ENCODE peak calls at places on chromosomes 2 and 18, in nine cellular contexts. F, Z, I, S, T, C, Y, M and L are unnamed samples.

GRCh38 chr2:676647-677055 is 555 bp downstream of the TMEM18 start:
- DNase-seq in I (peak; percentile 99), Z (peak; percentile 93), C (peak; percentile 100), S (peak; percentile 98), T (peak; percentile 96), F (peak; percentile 100), Y (peak; percentile 97), M (peak; percentile 98), L (peak; percentile 85)

GRCh38 chr2:148599112-148599991 is 45.2 kb upstream of the EPC2 start:
- DNase-seq in S (no peak), M (no peak), I (no peak), T (no peak), Z (no peak), Y (no peak), F (no peak), C (no peak), L (no peak)

GRCh38 chr2:41994177-41994576 is 53.6 kb upstream of the PKDCC start:
- DNase-seq in S (peak; percentile 19), C (no peak), Z (no peak), T (no peak), F (no peak), M (no peak), Y (peak; percentile 76), I (no peak), L (no peak)

GRCh38 chr18:58748899-58749595 is 77.8 kb downstream of the MALT1 start:
- DNase-seq in Z (no peak), S (no peak), T (no peak), M (no peak), F (no peak), I (no peak), Y (no peak), C (no peak), L (no peak)

GRCh38 chr18:34820360-34820759 is 110.3 kb downstream of the DTNA start:
- DNase-seq in S (no peak), F (no peak), T (no peak), Y (no peak), C (no peak), Z (no peak), M (no peak), I (no peak), L (no peak)

GRCh38 chr2:171587567-171587966 is 65.3 kb downstream of the CYBRD1 start:
- DNase-seq in I (no peak), Y (no peak), S (no peak), T (no peak), Z (no peak), C (no peak), M (no peak), F (no peak), L (no peak)

GRCh38 chr2:45302011-45302325 is 292.7 kb upstream of the SIX2 start:
- DNase-seq in I (no peak), Y (no peak), T (no peak), F (no peak), M (no peak), Z (no peak), S (no peak), C (no peak), L (no peak)

GRCh38 chr2:173602153-173602552 is 247.5 kb downstream of the CDCA7 start:
- DNase-seq in S (no peak), Y (no peak), I (no peak), Z (no peak), T (no peak), C (no peak), F (no peak), M (no peak), L (no peak)

GRCh38 chr2:173286153-173286809 is 68.4 kb upstream of the CDCA7 start:
- DNase-seq in M (no peak), S (no peak), I (no peak), F (no peak), T (no peak), Y (no peak), Z (no peak), C (no peak), L (no peak)

GRCh38 chr2:152761171-152761570 is 42.8 kb downstream of the ARL6IP6 start:
- DNase-seq in C (no peak), F (no peak), T (no peak), S (no peak), Z (no peak), I (no peak), M (no peak), Y (peak; percentile 68), L (no peak)

GRCh38 chr2:110718382-110718781 is 14.0 kb upstream of the ACOXL start:
- DNase-seq in C (no peak), F (no peak), Y (no peak), I (no peak), Z (no peak), S (no peak), M (no peak), T (no peak), L (no peak)
- H3K27me3 ChIP-seq in C (no peaks in the 10 kb centered on the region), F (no peaks in the 10 kb centered on the region), Y (peaks cover 19% of the 10 kb centered on the region), I (no peaks in the 10 kb centered on the region), Z (no peaks in the 10 kb centered on the region), S (no peaks in the 10 kb centered on the region), M (no peaks in the 10 kb centered on the region), T (no peaks in the 10 kb centered on the region), L (peaks cover 12% of the 10 kb centered on the region)

GRCh38 chr18:63344918-63345317 is 22.1 kb downstream of the KDSR start:
- DNase-seq in I (no peak), S (no peak), F (no peak), T (no peak), C (no peak), Y (no peak), M (no peak), Z (no peak), L (no peak)
- H3K36me3 ChIP-seq in I (no peaks in the 10 kb centered on the region), S (peaks cover 3% of the 10 kb centered on the region), F (peaks cover 83% of the 10 kb centered on the region), T (peaks cover 28% of the 10 kb centered on the region), C (no peaks in the 10 kb centered on the region), Y (peaks cover 12% of the 10 kb centered on the region), M (peaks cover 32% of the 10 kb centered on the region), Z (peaks cover 69% of the 10 kb centered on the region), L (peaks cover 13% of the 10 kb centered on the region)

GRCh38 chr2:231399853-231400667 is 4.5 kb downstream of the B3GNT7 start:
- DNase-seq in S (no peak), I (peak; percentile 89), T (no peak), Y (no peak), Z (no peak), C (peak; percentile 64), F (peak; percentile 70), M (peak; percentile 57), L (no peak)
- TF ChIP-seq CTCF in S (no peak), I (peak; percentile 8), T (no peak), Y (no peak), Z (peak; percentile 18), C (no peak), F (peak; percentile 11), M (peak; percentile 19), L (no peak)

GRCh38 chr18:75869197-75869596 is 441.7 kb upstream of the SMIM21 start:
- DNase-seq in F (no peak), Z (no peak), I (no peak), S (no peak), T (no peak), C (no peak), Y (peak; percentile 69), M (peak; percentile 74), L (no peak)
- H3K27me3 ChIP-seq in F (no peaks in the 10 kb centered on the region), Z (no peaks in the 10 kb centered on the region), I (no peaks in the 10 kb centered on the region), S (no peaks in the 10 kb centered on the region), T (no peaks in the 10 kb centered on the region), C (no peaks in the 10 kb centered on the region), Y (no peaks in the 10 kb centered on the region), M (no peaks in the 10 kb centered on the region), L (no peaks in the 10 kb centered on the region)

GRCh38 chr2:26778507-26778906 is 7.3 kb upstream of the CENPA start:
- DNase-seq in M (no peak), Y (peak; percentile 28), S (no peak), T (no peak), Z (no peak), I (peak; percentile 10), C (no peak), F (no peak), L (no peak)
- H3K36me3 ChIP-seq in M (peaks cover 8% of the 10 kb centered on the region), Y (peaks cover 39% of the 10 kb centered on the region), S (peaks cover 3% of the 10 kb centered on the region), T (peaks cover 48% of the 10 kb centered on the region), Z (peaks cover 67% of the 10 kb centered on the region), I (no peaks in the 10 kb centered on the region), C (no peaks in the 10 kb centered on the region), F (peaks cover 66% of the 10 kb centered on the region), L (peaks cover 48% of the 10 kb centered on the region)

DNA sequence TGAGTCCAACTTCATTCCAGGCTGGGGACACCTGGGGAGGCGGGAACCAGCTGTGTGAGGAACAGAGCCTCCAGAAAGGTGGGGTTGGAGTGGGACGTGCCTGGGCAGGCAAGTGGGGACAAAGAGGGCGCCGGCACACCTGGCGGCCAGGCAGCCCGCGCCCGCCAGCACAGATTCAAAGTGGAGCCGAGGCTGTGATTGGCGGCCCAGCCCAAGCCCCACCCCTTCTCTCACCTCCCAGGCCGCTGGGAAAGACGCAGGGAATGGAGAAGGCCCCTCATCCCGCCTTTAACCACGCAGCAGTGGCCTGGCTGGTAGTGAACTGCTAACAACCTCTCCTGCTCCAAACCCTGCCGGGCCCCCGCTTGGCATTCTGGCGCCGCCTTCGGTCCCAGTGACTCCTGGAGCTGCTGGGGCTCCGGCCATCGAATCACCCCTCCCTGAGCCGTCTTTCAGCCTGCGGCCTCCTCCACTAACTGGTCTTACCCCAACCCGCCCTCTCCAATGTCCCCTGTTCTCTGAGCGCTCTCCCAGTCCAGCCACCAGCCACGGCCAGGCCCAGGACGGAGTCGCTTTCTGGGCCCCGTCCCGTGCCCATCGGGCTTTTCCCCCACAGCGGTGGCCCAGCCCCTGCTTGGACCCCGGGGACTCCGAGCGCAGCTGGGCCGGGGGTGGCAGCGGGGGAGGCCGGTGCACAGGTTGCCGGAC is 27.9 kb upstream of the PTMA start:
- DNase-seq in C (no peak), M (no peak), S (no peak), Z (no peak), Y (no peak), I (no peak), F (no peak), T (no peak), L (no peak)
- TF ChIP-seq CTCF in C (no peak), M (no peak), S (no peak), Z (no peak), Y (no peak), I (no peak), F (no peak), T (no peak), L (no peak)

GRCh38 chr18:820591-821170 is 8.6 kb upstream of the YES1 start:
- DNase-seq in I (no peak), M (no peak), F (no peak), T (no peak), S (no peak), C (no peak), Z (no peak), Y (no peak), L (no peak)
- H3K27me3 ChIP-seq in I (no peaks in the 10 kb centered on the region), M (no peaks in the 10 kb centered on the region), F (no peaks in the 10 kb centered on the region), T (no peaks in the 10 kb centered on the region), S (peaks cover 6% of the 10 kb centered on the region), C (no peaks in the 10 kb centered on the region), Z (no peaks in the 10 kb centered on the region), Y (no peaks in the 10 kb centered on the region), L (no peaks in the 10 kb centered on the region)

GRCh38 chr2:239351687-239352086 is 49.1 kb downstream of the HDAC4 start:
- DNase-seq in Z (no peak), Y (no peak), F (no peak), M (no peak), S (no peak), I (no peak), C (no peak), T (no peak), L (no peak)
- H3K36me3 ChIP-seq in Z (no peaks in the 10 kb centered on the region), Y (peaks cover 2% of the 10 kb centered on the region), F (peaks cover 17% of the 10 kb centered on the region), M (peaks cover 4% of the 10 kb centered on the region), S (no peaks in the 10 kb centered on the region), I (no peaks in the 10 kb centered on the region), C (no peaks in the 10 kb centered on the region), T (no peaks in the 10 kb centered on the region), L (peaks cover 3% of the 10 kb centered on the region)